ENCODE peak calls at places on chromosomes 11 and 22, in five cellular contexts. F is HepG2, L is K562, P is H1, K is HCT116. R is an unnamed sample.

GRCh38 chr11:72578991-72579815 is 95.0 kb downstream of the PDE2A start:
- DNase-seq in F (no peak), L (no peak), P (no peak), K (no peak), R (no peak)

GRCh38 chr11:41449483-41450050 is 9.9 kb downstream of the LRRC4C start:
- DNase-seq in F (no peak), L (no peak), P (no peak), K (no peak), R (no peak)

GRCh38 chr11:43578346-43579170 is 102.0 kb upstream of the HSD17B12 start:
- DNase-seq in F (no peak), L (no peak), P (peak; percentile 57), K (no peak), R (no peak)

GRCh38 chr11:58837707-58838388 is 6.7 kb downstream of the GLYATL2 start:
- DNase-seq in F (no peak), L (no peak), P (no peak), K (no peak), R (no peak)

GRCh38 chr11:102419181-102419580 is 33.4 kb downstream of the TMEM123 start:
- DNase-seq in F (no peak), L (no peak), P (no peak), K (no peak), R (no peak)

GRCh38 chr11:2271327-2272240 is 1.2 kb upstream of the ASCL2 start:
- DNase-seq in F (no peak), L (no peak), P (peak; percentile 56), K (no peak), R (no peak)

GRCh38 chr11:110053848-110054414 is 39.3 kb upstream of the ZC3H12C start:
- DNase-seq in F (no peak), L (no peak), P (peak; percentile 55), K (no peak), R (no peak)

GRCh38 chr11:2090172-2091111 is 48.7 kb downstream of the IGF2 start:
- DNase-seq in F (no peak), L (no peak), P (peak; percentile 38), K (no peak), R (no peak)

GRCh38 chr11:107969219-107969618 is 39.5 kb upstream of the CUL5 start:
- DNase-seq in F (no peak), L (peak; percentile 19), P (no peak), K (peak; percentile 7), R (no peak)

GRCh38 chr22:47169801-47170140 is 407.3 kb downstream of the TBC1D22A start:
- DNase-seq in F (no peak), L (no peak), P (no peak), K (no peak), R (no peak)

GRCh38 chr11:8250981-8251620 is 12.6 kb downstream of the LMO1 start:
- DNase-seq in F (no peak), L (no peak), P (peak; percentile 40), K (no peak), R (no peak)

GRCh38 chr22:41969110-41969646 is at the start of gene SEPTIN3:
- DNase-seq in F (no peak), L (no peak), P (no peak), K (no peak), R (no peak)

GRCh38 chr11:16860632-16861031 is 122.2 kb downstream of the C11orf58 start:
- DNase-seq in F (no peak), L (peak; percentile 46), P (no peak), K (no peak), R (no peak)

GRCh38 chr11:1943576-1943975 is 3.6 kb upstream of the MRPL23 start:
- DNase-seq in F (no peak), L (no peak), P (peak; percentile 49), K (no peak), R (no peak)

GRCh38 chr22:43342347-43343261 is 568 bp downstream of the SCUBE1 start:
- DNase-seq in F (no peak), L (no peak), P (no peak), K (no peak), R (no peak)

GRCh38 chr22:48499456-48500425 is 1327.9 kb downstream of the BRD1 start:
- DNase-seq in F (no peak), L (no peak), P (no peak), K (no peak), R (no peak)

GRCh38 chr11:84089072-84090057 is 803.2 kb upstream of the CCDC90B start:
- DNase-seq in F (peak; percentile 1), L (no peak), P (no peak), K (no peak), R (no peak)

GRCh38 chr22:44181033-44181911 is 547 bp downstream of the PARVG start:
- DNase-seq in F (no peak), L (no peak), P (no peak), K (no peak), R (no peak)

GRCh38 chr11:45097721-45098493 is 48.5 kb upstream of the PRDM11 start:
- DNase-seq in F (no peak), L (peak; percentile 58), P (peak; percentile 94), K (no peak), R (no peak)

GRCh38 chr11:127451852-127452251 is 451.3 kb upstream of the KIRREL3 start:
- DNase-seq in F (no peak), L (no peak), P (no peak), K (no peak), R (no peak)

GRCh38 chr11:79088967-79089366 is 351.9 kb downstream of the TENM4 start:
- DNase-seq in F (no peak), L (no peak), P (no peak), K (no peak), R (no peak)

GRCh38 chr11:7512525-7513209 is 1.1 kb upstream of the PPFIBP2 start:
- DNase-seq in F (peak; percentile 13), L (peak; percentile 15), P (no peak), K (no peak), R (no peak)

GRCh38 chr22:48464246-48464645 is 1363.4 kb downstream of the BRD1 start:
- DNase-seq in F (no peak), L (no peak), P (no peak), K (no peak), R (no peak)

GRCh38 chr11:77497368-77497767 is 23.5 kb upstream of the PAK1 start:
- DNase-seq in F (no peak), L (no peak), P (no peak), K (no peak), R (no peak)

GRCh38 chr11:74255741-74256369 is 55.6 kb downstream of the P4HA3 start:
- DNase-seq in F (peak; percentile 42), L (peak; percentile 72), P (peak; percentile 54), K (peak; percentile 29), R (no peak)

GRCh38 chr11:12942157-12942556 is 67.0 kb upstream of the RASSF10 start:
- DNase-seq in F (no peak), L (no peak), P (no peak), K (no peak), R (no peak)

DNA sequence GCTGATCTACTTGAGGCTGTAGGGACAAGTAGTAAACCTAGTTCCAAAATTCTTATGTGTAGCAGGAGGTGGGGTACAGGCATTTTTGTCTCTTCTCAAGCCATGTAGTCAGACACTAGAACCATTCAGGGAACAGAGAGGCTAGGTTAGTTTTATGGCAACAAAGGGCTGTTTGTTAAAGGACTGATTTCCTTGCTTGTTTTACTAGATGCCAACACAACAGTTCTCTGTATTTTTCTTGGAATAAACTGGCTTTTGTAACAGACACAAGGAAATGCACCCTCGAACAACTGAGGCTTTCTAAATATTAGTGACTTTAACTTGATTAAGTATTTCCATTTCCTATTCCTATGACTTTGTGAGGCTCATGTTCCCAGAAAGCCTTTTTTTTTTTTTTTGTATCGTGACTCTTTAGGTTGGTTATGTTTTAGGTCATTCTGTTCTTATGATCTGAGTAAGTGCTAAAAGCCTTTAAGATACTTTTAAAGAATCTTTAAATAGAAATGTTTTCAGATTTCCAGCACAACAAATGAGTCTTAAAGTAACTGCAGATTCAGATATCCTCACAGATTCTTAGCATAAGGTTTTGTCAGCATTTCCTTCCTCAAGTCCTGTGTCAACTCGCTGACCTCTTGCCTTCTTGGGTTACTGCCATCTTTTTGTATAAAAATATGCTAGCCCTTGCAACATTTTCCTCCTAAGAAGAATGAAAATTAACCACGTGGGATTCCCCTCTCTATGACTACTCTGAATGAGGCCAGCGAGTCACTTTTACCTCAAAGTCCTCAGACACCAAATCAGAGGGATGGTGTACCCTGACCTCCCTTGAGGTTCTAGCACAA is 92.5 kb downstream of the CCDC83 start:
- DNase-seq in F (no peak), L (no peak), P (no peak), K (no peak), R (no peak)
- TF ChIP-seq ZNF274 in F (no peak), L (no peak), P (no peak), K (no peak), R (no peak)

DNA sequence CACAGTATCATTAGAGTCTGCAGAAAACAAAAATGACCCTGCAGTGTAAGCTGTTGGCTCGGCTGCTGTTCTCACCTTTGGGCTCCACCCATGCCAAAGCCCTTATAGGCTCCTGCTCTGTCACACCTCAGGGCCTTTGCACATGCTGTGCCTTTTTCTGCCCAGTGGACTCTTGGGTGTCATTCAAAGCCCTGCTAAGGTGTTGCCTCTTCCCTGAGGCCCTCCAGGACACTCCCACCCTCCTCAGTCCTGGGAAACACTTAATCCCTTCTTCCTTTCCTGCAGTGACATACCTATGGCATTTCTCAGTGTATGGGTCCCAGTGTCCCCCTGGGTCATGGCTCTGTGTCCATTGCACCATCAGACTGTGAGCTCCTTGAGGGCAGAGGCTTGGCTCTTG is 29.1 kb upstream of the CACNG2 start:
- DNase-seq in F (no peak), L (no peak), P (no peak), K (no peak), R (no peak)
- TF ChIP-seq ZNF274 in F (no peak), L (no peak), P (no peak), K (no peak), R (no peak)

DNA sequence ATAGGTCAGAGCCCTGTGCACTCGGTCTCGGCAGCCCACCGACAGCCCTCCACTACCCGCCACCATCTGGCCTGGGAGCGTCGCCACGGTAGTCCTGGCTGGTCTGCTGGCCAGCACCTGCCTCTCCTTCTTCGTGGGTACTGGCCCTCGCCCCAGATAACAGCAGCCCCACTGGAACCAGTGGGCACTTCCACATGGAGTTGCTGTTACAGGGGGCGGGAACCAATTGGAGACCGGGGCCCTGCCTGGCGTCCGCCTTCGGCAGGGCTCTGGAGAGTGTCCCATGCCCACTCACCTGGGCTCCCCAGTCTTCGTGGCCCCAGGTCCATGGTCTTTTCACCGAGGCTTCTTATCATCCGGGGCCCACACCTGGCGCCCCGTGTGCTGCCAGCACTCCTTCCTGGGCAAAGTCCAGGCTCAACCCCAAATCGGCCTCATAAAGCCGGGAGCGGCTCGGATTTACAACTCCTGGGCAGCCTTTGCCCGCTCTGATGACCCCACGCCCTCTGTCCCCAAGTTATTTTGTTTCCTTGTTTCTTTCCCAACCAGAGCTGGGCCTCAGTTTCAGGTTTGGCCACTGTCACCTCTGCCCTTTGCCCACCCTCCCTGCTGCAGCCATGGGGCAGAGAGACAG is 12.9 kb upstream of the EHD1 start:
- DNase-seq in F (no peak), L (no peak), P (no peak), K (no peak), R (no peak)
- TF ChIP-seq ZNF274 in F (no peak), L (no peak), P (no peak), K (no peak), R (no peak)

DNA sequence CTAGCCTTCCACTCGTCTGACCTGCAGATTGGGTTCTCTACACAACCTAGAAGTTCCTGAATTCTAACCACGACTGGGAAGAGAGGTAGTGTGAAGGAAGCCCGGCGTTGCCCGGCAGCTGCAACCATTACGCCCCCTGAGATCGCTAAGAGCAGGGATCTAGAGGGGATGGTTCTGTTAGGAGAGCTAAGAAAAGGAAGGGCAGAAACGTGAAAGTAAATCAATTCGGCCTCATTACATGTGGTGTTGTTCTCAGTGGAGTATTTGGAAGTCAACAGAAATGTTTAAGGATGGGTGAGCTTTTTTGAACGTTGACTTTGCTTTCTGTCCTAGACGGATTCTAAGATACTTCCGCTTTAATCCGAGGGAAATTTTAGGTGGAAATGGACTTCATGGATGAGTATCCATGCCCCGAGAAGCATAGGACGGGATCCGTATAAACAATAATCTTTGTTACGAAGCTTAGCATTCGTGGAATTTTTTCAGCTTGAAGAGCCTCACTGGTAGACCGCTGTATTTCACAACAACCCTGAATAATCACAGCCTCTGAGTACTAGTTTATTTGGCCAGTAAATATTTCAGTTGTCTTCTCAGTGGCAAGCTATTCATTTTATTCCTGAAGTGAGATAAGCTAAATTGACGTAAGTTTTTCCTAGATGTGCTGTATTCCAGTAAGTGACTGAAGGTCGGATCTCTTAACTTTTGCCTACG is 629 bp downstream of the ATP5MG start:
- DNase-seq in F (peak; percentile 76), L (no peak), P (peak; percentile 44), K (no peak), R (no peak)
- TF ChIP-seq ZNF274 in F (no peak), L (no peak), P (no peak), K (no peak), R (no peak)